ENCODE peak calls at places on chromosomes 12 and 14, in seven cellular contexts. A is T-cell; K is body of pancreas; O is AG20443; W is activated naive CD4-positive, alpha-beta T cell treated with anti-CD3 and anti-CD28 coated beads, Interleukin-2, amount 10 ng/mL, durations not matched to agents 7 days and 5 days; B is C1 segment of cervical spinal cord; R is ureter. H is an unnamed sample.

GRCh38 chr12:87160848-87161601 is 868.2 kb downstream of the C12orf50 start:
- DNase-seq in A (no peak), K (no peak), O (no peak), W (no peak), B (no peak), R (no peak), H (no peak)

GRCh38 chr12:116918464-116918863 is 7.7 kb downstream of the FBXW8 start:
- DNase-seq in A (no peak), K (no peak), O (no peak), W (no peak), B (no peak), R (no peak), H (no peak)

GRCh38 chr14:61256826-61257468 is 24.2 kb downstream of the TMEM30B start:
- DNase-seq in A (no peak), K (no peak), O (no peak), W (no peak), B (no peak), R (no peak), H (no peak)

GRCh38 chr12:110342157-110342556 is 61.1 kb downstream of the ATP2A2 start:
- DNase-seq in A (no peak), K (no peak), O (no peak), W (no peak), B (no peak), R (no peak), H (no peak)

GRCh38 chr14:77615231-77616132 is 955 bp downstream of the SPTLC2 start:
- DNase-seq in A (no peak), K (peak; percentile 13), O (no peak), W (peak; percentile 22), B (no peak), R (no peak), H (peak; percentile 14)

GRCh38 chr12:64470507-64470906 is 18.6 kb downstream of the TBK1 start:
- DNase-seq in A (no peak), K (no peak), O (no peak), W (no peak), B (no peak), R (no peak), H (no peak)

GRCh38 chr12:52127683-52128450 is 48.4 kb downstream of the SMIM41 start:
- DNase-seq in A (no peak), K (no peak), O (peak; percentile 4), W (no peak), B (no peak), R (peak; percentile 24), H (no peak)

GRCh38 chr12:132043770-132044467 is 94.2 kb downstream of the EP400 start:
- DNase-seq in A (no peak), K (no peak), O (no peak), W (no peak), B (no peak), R (no peak), H (no peak)

GRCh38 chr14:84028205-84028604 is 1501.7 kb upstream of the FLRT2 start:
- DNase-seq in A (no peak), K (no peak), O (no peak), W (no peak), B (no peak), R (no peak), H (no peak)

GRCh38 chr12:63206908-63207307 is 55.9 kb upstream of the AVPR1A start:
- DNase-seq in A (no peak), K (peak; percentile 12), O (no peak), W (no peak), B (no peak), R (peak; percentile 74), H (no peak)

GRCh38 chr14:41558527-41558926 is 48.1 kb upstream of the LRFN5 start:
- DNase-seq in A (no peak), K (no peak), O (no peak), W (no peak), B (no peak), R (no peak), H (no peak)

H was measured in DND-41.